ENCODE peak calls at places on chromosomes 16 and 17, in four cellular contexts. Z is T-cell, V is AG08395, L is RWPE1. F is an unnamed sample.

GRCh38 chr16:47732806-47733150 is 271.6 kb downstream of the PHKB start:
- DNase-seq in Z (no peak), V (peak), L (peak), F (no peak)

GRCh38 chr17:83057397-83057761 is 22.0 kb upstream of the METRNL start:
- DNase-seq in Z (no peak), V (no peak), L (no peak), F (no peak)

GRCh38 chr16:50502616-50503000 is 45.6 kb upstream of the NKD1 start:
- DNase-seq in Z (no peak), V (no peak), L (no peak), F (no peak)

GRCh38 chr17:18248300-18248731 is 10.2 kb downstream of the FLII start:
- DNase-seq in Z (peak), V (peak), L (peak), F (peak)

GRCh38 chr17:28612936-28613872 is 781 bp downstream of the RSKR start:
- DNase-seq in Z (peak), V (peak), L (no peak), F (no peak)

GRCh38 chr17:39603304-39604016 is 4.3 kb downstream of the NEUROD2 start:
- DNase-seq in Z (no peak), V (no peak), L (peak), F (no peak)

GRCh38 chr17:77247048-77247541 is 106.3 kb downstream of the SEC14L1 start:
- DNase-seq in Z (peak), V (peak), L (peak), F (peak)

GRCh38 chr16:67169642-67170167 is 633 bp upstream of the NOL3 start:
- DNase-seq in Z (no peak), V (no peak), L (no peak), F (no peak)

GRCh38 chr16:82881517-82881916 is 254.7 kb downstream of the CDH13 start:
- DNase-seq in Z (no peak), V (no peak), L (no peak), F (no peak)

GRCh38 chr17:63474914-63475460 is 1.9 kb upstream of the ACE start:
- DNase-seq in Z (no peak), V (no peak), L (no peak), F (no peak)

GRCh38 chr17:17485420-17485819 is 8.6 kb downstream of the MED9 start:
- DNase-seq in Z (no peak), V (no peak), L (no peak), F (no peak)

GRCh38 chr16:75402174-75402820 is 31.0 kb downstream of the CFDP1 start:
- DNase-seq in Z (no peak), V (peak), L (no peak), F (no peak)

GRCh38 chr17:14209215-14209614 is 27.4 kb downstream of the CDRT15 start:
- DNase-seq in Z (no peak), V (no peak), L (no peak), F (no peak)

GRCh38 chr17:72151565-72152391 is 31.0 kb downstream of the SOX9 start:
- DNase-seq in Z (no peak), V (peak), L (peak), F (peak)

GRCh38 chr17:869067-869466 is 86.9 kb downstream of the MRM3 start:
- DNase-seq in Z (no peak), V (peak), L (no peak), F (no peak)

GRCh38 chr17:29590261-29590978 is 972 bp upstream of the GIT1 start:
- DNase-seq in Z (no peak), V (peak), L (peak), F (no peak)

GRCh38 chr17:29143894-29144293 is 36.3 kb downstream of the MYO18A start:
- DNase-seq in Z (no peak), V (peak), L (no peak), F (no peak)

GRCh38 chr17:70655179-70655578 is 485.8 kb downstream of the KCNJ2 start:
- DNase-seq in Z (no peak), V (no peak), L (no peak), F (no peak)

GRCh38 chr16:1612320-1613111 is at the start of gene CRAMP1:
- DNase-seq in Z (peak), V (peak), L (peak), F (no peak)

GRCh38 chr16:84058664-84059063 is 16.1 kb upstream of the SLC38A8 start:
- DNase-seq in Z (no peak), V (no peak), L (no peak), F (no peak)

GRCh38 chr16:27498426-27498825 is 51.3 kb downstream of the GTF3C1 start:
- DNase-seq in Z (no peak), V (no peak), L (no peak), F (no peak)

GRCh38 chr16:81293909-81294802 is 20.6 kb upstream of the GAN start:
- DNase-seq in Z (no peak), V (no peak), L (no peak), F (peak)

GRCh38 chr17:59266748-59267147 is 46.4 kb downstream of the GDPD1 start:
- DNase-seq in Z (no peak), V (no peak), L (no peak), F (no peak)

GRCh38 chr17:12088035-12088434 is 67.4 kb downstream of the MAP2K4 start:
- DNase-seq in Z (no peak), V (no peak), L (no peak), F (no peak)

GRCh38 chr16:30382398-30383015 is at the start of gene SEPTIN1:
- DNase-seq in Z (peak), V (no peak), L (no peak), F (no peak)

GRCh38 chr17:12665263-12666210 is at the start of gene MYOCD:
- DNase-seq in Z (no peak), V (peak), L (peak), F (no peak)

GRCh38 chr17:14302421-14303099 is 1.7 kb downstream of the HS3ST3B1 start:
- DNase-seq in Z (peak), V (peak), L (peak), F (peak)

GRCh38 chr17:7004398-7005253 is 7.8 kb upstream of the RNASEK start:
- DNase-seq in Z (peak), V (peak), L (no peak), F (peak)

GRCh38 chr17:49356320-49356719 is 5.7 kb downstream of the ZNF652 start:
- DNase-seq in Z (no peak), V (no peak), L (no peak), F (no peak)

GRCh38 chr17:79010304-79010646 is 711 bp upstream of the CANT1 start:
- DNase-seq in Z (no peak), V (no peak), L (no peak), F (no peak)

GRCh38 chr16:57304169-57305061 is 19.9 kb upstream of the PLLP start:
- DNase-seq in Z (no peak), V (peak), L (no peak), F (peak)

F was measured in LoVo.